ENCODE peak calls at places on chromosomes 1 and 21, in four cellular contexts. Y is SK-N-SH, E is GM12878, L is HepG2. T is an unnamed sample.
A peak's percentile ranks its signal among the peaks of the same experiment; 100 is the strongest.

GRCh38 chr1:38128511-38128910 is 81.9 kb upstream of the POU3F1 start:
- DNase-seq in L (no peak), Y (no peak), E (no peak), T (no peak)

GRCh38 chr1:211371406-211372105 is 44.9 kb downstream of the TRAF5 start:
- DNase-seq in E (no peak), L (no peak), Y (no peak), T (no peak)

GRCh38 chr1:85628791-85629531 is 48.4 kb downstream of the CCN1 start:
- DNase-seq in E (no peak), Y (no peak), L (peak; percentile 82), T (peak; percentile 73)

GRCh38 chr1:77319036-77319705 is 37.4 kb downstream of the AK5 start:
- DNase-seq in E (no peak), L (no peak), Y (no peak), T (no peak)

GRCh38 chr1:241457421-241457820 is 62.1 kb downstream of the FH start:
- DNase-seq in L (no peak), E (no peak), Y (no peak), T (no peak)

GRCh38 chr1:97820470-97821188 is 100.2 kb downstream of the DPYD start:
- DNase-seq in L (peak; percentile 5), E (no peak), Y (no peak), T (no peak)

GRCh38 chr1:29156543-29157268 is 25.0 kb downstream of the SRSF4 start:
- DNase-seq in E (no peak), Y (no peak), L (no peak), T (no peak)

GRCh38 chr1:27536004-27536757 is 46.2 kb upstream of the WASF2 start:
- DNase-seq in E (no peak), L (no peak), Y (peak; percentile 63), T (no peak)

GRCh38 chr21:41480086-41480690 is 27.8 kb downstream of the TMPRSS2 start:
- DNase-seq in L (no peak), E (no peak), Y (no peak), T (no peak)

GRCh38 chr21:46110499-46111192 is 12.7 kb downstream of the COL6A2 start:
- DNase-seq in Y (peak; percentile 73), E (no peak), L (no peak), T (no peak)

GRCh38 chr1:192698731-192699130 is 62.8 kb downstream of the RGS13 start:
- DNase-seq in Y (no peak), L (peak; percentile 72), E (no peak), T (no peak)

GRCh38 chr1:60898987-60899386 is 183.4 kb upstream of the NFIA start:
- DNase-seq in L (no peak), Y (no peak), E (peak; percentile 7), T (no peak)

GRCh38 chr1:240092301-240093119 is 827 bp downstream of the FMN2 start:
- DNase-seq in Y (peak; percentile 88), E (no peak), L (no peak), T (peak; percentile 73)

GRCh38 chr1:228317411-228317828 is 89.2 kb downstream of the TRIM11 start:
- DNase-seq in L (no peak), E (no peak), Y (no peak), T (no peak)

GRCh38 chr1:200866521-200866920 is 6.3 kb upstream of the GPR25 start:
- DNase-seq in E (peak; percentile 98), L (no peak), Y (no peak), T (no peak)

GRCh38 chr21:32299695-32300094 is 1.0 kb downstream of the MRAP start:
- DNase-seq in L (no peak), Y (no peak), E (no peak), T (no peak)

GRCh38 chr1:168092566-168093355 is 44.0 kb downstream of the GPR161 start:
- DNase-seq in L (peak; percentile 46), E (no peak), Y (peak; percentile 44), T (no peak)

GRCh38 chr1:156146006-156146748 is 7.2 kb upstream of the SEMA4A start:
- DNase-seq in L (peak; percentile 86), Y (peak; percentile 85), E (peak; percentile 66), T (peak; percentile 76)

GRCh38 chr1:87394462-87394861 is 65.8 kb downstream of the LMO4 start:
- DNase-seq in E (no peak), Y (no peak), L (no peak), T (no peak)

GRCh38 chr1:15765495-15766194 is 7.0 kb downstream of the FBLIM1 start:
- DNase-seq in L (no peak), Y (no peak), E (no peak), T (no peak)

GRCh38 chr21:42545745-42546144 is 32.1 kb downstream of the SLC37A1 start:
- DNase-seq in E (no peak), L (no peak), Y (no peak), T (no peak)

GRCh38 chr1:24318988-24319863 is at the start of gene GRHL3:
- DNase-seq in Y (no peak), L (no peak), E (no peak), T (peak; percentile 23)

GRCh38 chr1:33960496-33960895 is 96.6 kb downstream of the HMGB4 start:
- DNase-seq in L (no peak), E (no peak), Y (peak; percentile 34), T (no peak)

GRCh38 chr21:34732388-34732821 is 63.6 kb downstream of the CLIC6 start:
- DNase-seq in L (no peak), Y (no peak), E (no peak), T (no peak)

GRCh38 chr1:101259744-101260148 is 22.9 kb downstream of the S1PR1 start:
- DNase-seq in E (no peak), Y (no peak), L (no peak), T (no peak)

GRCh38 chr1:48644950-48645605 is 131.6 kb downstream of the BEND5 start:
- DNase-seq in Y (no peak), E (no peak), L (no peak), T (no peak)

DNA sequence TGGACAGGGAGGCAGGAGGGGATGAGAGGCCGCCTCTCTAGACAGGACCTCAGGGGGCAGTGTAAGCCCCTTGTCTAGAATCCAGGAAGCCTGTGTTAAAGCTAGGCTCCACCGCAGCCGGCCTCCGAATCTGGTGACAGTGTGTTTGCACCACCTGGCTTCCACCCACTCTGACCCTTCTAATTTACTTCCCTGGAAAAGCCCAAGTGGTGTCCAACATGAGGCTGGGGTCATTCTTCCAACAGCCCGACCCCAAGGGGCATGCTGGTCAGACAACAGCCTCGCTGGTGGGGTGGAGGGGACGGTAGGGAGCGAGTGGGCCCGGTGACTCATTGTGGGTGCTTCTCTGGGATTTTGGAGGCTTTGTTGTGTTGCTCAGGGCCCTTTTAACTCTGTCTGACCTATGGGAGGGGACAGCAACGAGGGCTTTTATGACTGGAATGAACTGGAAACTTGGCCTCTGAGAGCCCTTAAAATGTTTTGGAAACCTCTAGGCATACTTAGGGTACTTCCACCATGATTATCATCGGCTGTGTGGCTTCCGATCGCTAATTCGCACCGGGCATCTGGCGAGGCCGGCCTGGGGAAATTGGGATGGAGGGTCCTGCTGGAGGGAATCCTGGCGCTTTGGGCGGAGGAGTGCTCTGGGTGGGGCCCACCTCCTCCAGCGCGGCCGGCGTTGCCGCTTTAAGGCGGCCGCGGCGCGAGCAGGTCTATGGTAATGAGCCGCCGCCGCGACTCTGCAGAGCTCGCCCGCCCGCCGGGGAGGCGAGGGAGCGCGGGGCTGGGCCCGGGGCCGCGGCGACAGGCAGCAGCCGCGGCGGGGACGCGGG is at the start of gene CELSR2:
- DNase-seq in E (no peak), L (peak; percentile 25), Y (peak; percentile 95), T (peak; percentile 56)
- TF ChIP-seq PBX3 in E (no peak), L (no peak), Y (no peak), T (no peak)

GRCh38 chr1:179342740-179343404 is 22.9 kb upstream of the AXDND1 start:
- DNase-seq in L (peak; percentile 73), Y (no peak), E (no peak), T (no peak)
- TF ChIP-seq PBX3 in L (no peak), Y (no peak), E (no peak), T (no peak)

GRCh38 chr1:63458750-63459149 is 64.3 kb downstream of the ITGB3BP start:
- DNase-seq in Y (no peak), L (no peak), E (no peak), T (no peak)

GRCh38 chr1:63466759-63467158 is 56.3 kb downstream of the ITGB3BP start:
- DNase-seq in E (no peak), Y (no peak), L (no peak), T (no peak)

GRCh38 chr1:63461661-63462230 is 61.3 kb downstream of the ITGB3BP start:
- DNase-seq in L (no peak), E (no peak), Y (no peak), T (no peak)

GRCh38 chr1:63463248-63463647 is 59.8 kb downstream of the ITGB3BP start:
- DNase-seq in Y (no peak), E (no peak), L (no peak), T (no peak)
- TF ChIP-seq PBX3 in Y (no peak), E (no peak), L (no peak), T (no peak)

GRCh38 chr1:173555651-173556305 is 47.1 kb downstream of the SLC9C2 start:
- DNase-seq in L (no peak), Y (no peak), E (no peak), T (no peak)
- TF ChIP-seq PBX3 in L (no peak), Y (no peak), E (no peak), T (no peak)

GRCh38 chr1:209513226-209513625 is 70.3 kb upstream of the CAMK1G start:
- DNase-seq in Y (peak; percentile 49), L (peak; percentile 24), E (no peak), T (peak; percentile 38)
- TF ChIP-seq PBX3 in Y (no peak), L (no peak), E (no peak), T (no peak)

GRCh38 chr1:55070765-55071164 is 31.4 kb downstream of the PCSK9 start:
- DNase-seq in L (no peak), Y (no peak), E (no peak), T (no peak)
- TF ChIP-seq PBX3 in L (no peak), Y (no peak), E (no peak), T (no peak)

GRCh38 chr1:234517087-234517802 is 38.3 kb upstream of the TARBP1 start:
- DNase-seq in L (no peak), E (no peak), Y (no peak), T (no peak)

GRCh38 chr1:234518876-234519275 is 39.9 kb upstream of the TARBP1 start:
- DNase-seq in L (no peak), Y (no peak), E (no peak), T (no peak)

GRCh38 chr1:234512376-234512965 is 33.5 kb upstream of the TARBP1 start:
- DNase-seq in L (no peak), E (no peak), Y (no peak), T (no peak)

GRCh38 chr1:234515411-234515810 is 36.4 kb upstream of the TARBP1 start:
- DNase-seq in Y (no peak), E (no peak), L (no peak), T (no peak)

GRCh38 chr1:234515821-234516241 is 36.9 kb upstream of the TARBP1 start:
- DNase-seq in Y (no peak), E (no peak), L (no peak), T (no peak)
- TF ChIP-seq PBX3 in Y (peak; percentile 90), E (no peak), L (no peak), T (no peak)